ENCODE peak calls at places on chromosomes 13 and 19, in nine cellular contexts. T is activated CD4-positive, CD25-positive, alpha-beta regulatory T cell; H is epithelial cell of esophagus; Q is GM12891; E is testis; G is B cell; X is skeletal muscle cell; K is activated CD8-positive, alpha-beta T cell treated with anti-CD3 and anti-CD28 coated beads for 36 hours; P is H9. M is an unnamed sample.

GRCh38 chr19:38685666-38686529 is 38.4 kb downstream of the ACTN4 start:
- DNase-seq in T (no peak), H (peak; percentile 57), Q (no peak), E (no peak), G (no peak), X (no peak), K (peak; percentile 37), P (peak; percentile 56), M (no peak)

GRCh38 chr19:33590224-33590623 is 31.5 kb upstream of the CHST8 start:
- DNase-seq in T (no peak), H (no peak), Q (no peak), E (no peak), G (no peak), X (no peak), K (no peak), P (no peak), M (no peak)

GRCh38 chr13:97324115-97324514 is 102.0 kb downstream of the MBNL2 start:
- DNase-seq in T (no peak), H (no peak), Q (no peak), E (no peak), G (no peak), X (no peak), K (no peak), P (no peak), M (no peak)

GRCh38 chr13:25821761-25822160 is 230.1 kb downstream of the SHISA2 start:
- DNase-seq in T (no peak), H (no peak), Q (no peak), E (no peak), G (no peak), X (no peak), K (no peak), P (no peak), M (no peak)

GRCh38 chr13:110813646-110814624 is 100.4 kb downstream of the ING1 start:
- DNase-seq in T (no peak), H (no peak), Q (no peak), E (peak; percentile 44), G (no peak), X (no peak), K (no peak), P (no peak), M (no peak)

GRCh38 chr13:112907916-112908315 is 61.1 kb upstream of the MCF2L start:
- DNase-seq in T (no peak), H (no peak), Q (no peak), E (no peak), G (no peak), X (no peak), K (no peak), P (no peak), M (no peak)

GRCh38 chr13:97030705-97031452 is 36.6 kb upstream of the OXGR1 start:
- DNase-seq in T (no peak), H (peak; percentile 46), Q (no peak), E (peak; percentile 20), G (no peak), X (no peak), K (no peak), P (no peak), M (no peak)

GRCh38 chr13:112674412-112675383 is 15.1 kb upstream of the ATP11A start:
- DNase-seq in T (no peak), H (no peak), Q (no peak), E (no peak), G (no peak), X (no peak), K (no peak), P (peak; percentile 26), M (no peak)

GRCh38 chr13:111232191-111232590 is 88.3 kb upstream of the TEX29 start:
- DNase-seq in T (no peak), H (no peak), Q (no peak), E (no peak), G (no peak), X (no peak), K (no peak), P (no peak), M (no peak)

GRCh38 chr13:75308222-75308621 is 173.7 kb downstream of the TBC1D4 start:
- DNase-seq in T (no peak), H (no peak), Q (no peak), E (no peak), G (no peak), X (no peak), K (peak; percentile 85), P (no peak), M (no peak)

GRCh38 chr19:46133101-46133627 is 8.7 kb upstream of the IGFL3 start:
- DNase-seq in T (no peak), H (peak; percentile 96), Q (no peak), E (peak; percentile 67), G (no peak), X (peak; percentile 91), K (no peak), P (peak; percentile 88), M (no peak)

GRCh38 chr13:42992585-42993122 is 613 bp upstream of the EPSTI1 start:
- DNase-seq in T (no peak), H (no peak), Q (no peak), E (no peak), G (no peak), X (no peak), K (peak; percentile 24), P (no peak), M (no peak)

GRCh38 chr13:85405316-85405897 is 393.8 kb downstream of the SLITRK6 start:
- DNase-seq in T (no peak), H (no peak), Q (no peak), E (no peak), G (no peak), X (no peak), K (no peak), P (peak; percentile 27), M (no peak)

GRCh38 chr19:43132696-43133095 is 50.2 kb upstream of the PSG2 start:
- DNase-seq in T (no peak), H (peak; percentile 40), Q (no peak), E (no peak), G (no peak), X (no peak), K (no peak), P (no peak), M (no peak)

GRCh38 chr13:76764429-76764828 is 121.8 kb downstream of the KCTD12 start:
- DNase-seq in T (no peak), H (peak; percentile 35), Q (no peak), E (peak; percentile 57), G (no peak), X (peak; percentile 60), K (no peak), P (no peak), M (no peak)

GRCh38 chr13:36966404-36966803 is 32.7 kb downstream of the ALG5 start:
- DNase-seq in T (no peak), H (no peak), Q (no peak), E (no peak), G (no peak), X (no peak), K (no peak), P (no peak), M (no peak)

GRCh38 chr13:35252536-35253205 is 223.8 kb downstream of the MAB21L1 start:
- DNase-seq in T (no peak), H (peak; percentile 49), Q (no peak), E (no peak), G (no peak), X (no peak), K (peak; percentile 5), P (peak; percentile 14), M (no peak)

GRCh38 chr19:2051771-2052704 is 994 bp upstream of the MKNK2 start:
- DNase-seq in T (no peak), H (peak; percentile 71), Q (no peak), E (no peak), G (peak; percentile 82), X (no peak), K (peak; percentile 86), P (peak; percentile 30), M (peak; percentile 6)

GRCh38 chr13:44759222-44759721 is 183.1 kb upstream of the TSC22D1 start:
- DNase-seq in T (no peak), H (no peak), Q (no peak), E (no peak), G (no peak), X (no peak), K (no peak), P (no peak), M (no peak)

GRCh38 chr19:29576761-29577661 is 29.1 kb upstream of the POP4 start:
- DNase-seq in T (no peak), H (peak; percentile 20), Q (no peak), E (no peak), G (no peak), X (no peak), K (peak; percentile 69), P (peak; percentile 20), M (no peak)

GRCh38 chr13:44257806-44258205 is 115.8 kb upstream of the SERP2 start:
- DNase-seq in T (no peak), H (no peak), Q (no peak), E (no peak), G (no peak), X (no peak), K (no peak), P (no peak), M (no peak)